ENCODE peak calls at places on chromosomes 4 and X, in five cellular contexts. J, W, F, Y and O are unnamed samples.

GRCh38 chr4:121278811-121279368 is 101.9 kb downstream of the QRFPR start:
- DNase-seq in J (peak), W (no peak), F (no peak), Y (peak), O (no peak)

GRCh38 chr4:77434299-77435092 is 171.1 kb upstream of the CXCL13 start:
- DNase-seq in J (no peak), W (no peak), F (no peak), Y (no peak), O (no peak)

GRCh38 chrX:54357414-54358377 is at the start of gene WNK3:
- DNase-seq in J (peak), W (peak), F (no peak), Y (peak), O (no peak)

GRCh38 chr4:107719211-107719926 is 665 bp downstream of the PAPSS1 start:
- DNase-seq in J (peak), W (peak), F (no peak), Y (no peak), O (peak)

GRCh38 chr4:6720202-6720699 is 4.3 kb downstream of the BLOC1S4 start:
- DNase-seq in J (peak), W (peak), F (peak), Y (peak), O (peak)

GRCh38 chrX:150035531-150035930 is 97.2 kb upstream of the EOLA2 start:
- DNase-seq in J (peak), W (peak), F (no peak), Y (no peak), O (no peak)

GRCh38 chrX:48938721-48939416 is 18.5 kb downstream of the OTUD5 start:
- DNase-seq in J (no peak), W (no peak), F (no peak), Y (no peak), O (peak)

GRCh38 chr4:79576480-79576803 is 168.4 kb upstream of the GK2 start:
- DNase-seq in J (peak), W (peak), F (no peak), Y (peak), O (peak)

GRCh38 chr4:10659251-10659650 is 25.3 kb downstream of the CLNK start:
- DNase-seq in J (no peak), W (no peak), F (no peak), Y (no peak), O (no peak)

GRCh38 chr4:7941111-7942018 is 1.7 kb upstream of the AFAP1 start:
- DNase-seq in J (peak), W (peak), F (no peak), Y (no peak), O (no peak)

GRCh38 chr4:14807857-14808256 is 194.4 kb upstream of the CPEB2 start:
- DNase-seq in J (no peak), W (no peak), F (no peak), Y (no peak), O (no peak)

GRCh38 chrX:50707955-50708694 is 105.9 kb downstream of the SHROOM4 start:
- DNase-seq in J (no peak), W (no peak), F (no peak), Y (no peak), O (no peak)

GRCh38 chr4:75876218-75876617 is 26.0 kb downstream of the PPEF2 start:
- DNase-seq in J (no peak), W (no peak), F (no peak), Y (no peak), O (no peak)

GRCh38 chr4:96913437-96914075 is 1073.7 kb downstream of the PDHA2 start:
- DNase-seq in J (no peak), W (peak), F (no peak), Y (peak), O (no peak)

GRCh38 chrX:138519296-138519695 is 192.2 kb downstream of the FGF13 start:
- DNase-seq in J (peak), W (no peak), F (no peak), Y (peak), O (no peak)

GRCh38 chr4:76866641-76867040 is 31.3 kb downstream of the SOWAHB start:
- DNase-seq in J (no peak), W (no peak), F (no peak), Y (no peak), O (no peak)

GRCh38 chr4:92264163-92264562 is 39.6 kb upstream of the GRID2 start:
- DNase-seq in J (no peak), W (no peak), F (no peak), Y (no peak), O (no peak)

GRCh38 chr4:65798498-65799127 is 128.3 kb upstream of the EPHA5 start:
- DNase-seq in J (no peak), W (no peak), F (no peak), Y (peak), O (no peak)

GRCh38 chrX:28498658-28499057 is 88.6 kb upstream of the IL1RAPL1 start:
- DNase-seq in J (no peak), W (peak), F (peak), Y (peak), O (no peak)

GRCh38 chr4:41750158-41750623 is 1.7 kb upstream of the PHOX2B start:
- DNase-seq in J (no peak), W (no peak), F (no peak), Y (no peak), O (no peak)

GRCh38 chr4:99205104-99205979 is 13.7 kb downstream of the ADH6 start:
- DNase-seq in J (peak), W (no peak), F (no peak), Y (peak), O (no peak)

GRCh38 chrX:56233682-56234081 is 1.5 kb downstream of the KLF8 start:
- DNase-seq in J (peak), W (no peak), F (peak), Y (peak), O (no peak)

GRCh38 chrX:153442463-153442862 is 3.4 kb downstream of the TREX2 start:
- DNase-seq in J (no peak), W (no peak), F (no peak), Y (no peak), O (no peak)

GRCh38 chr4:168623484-168623883 is 126.6 kb downstream of the PALLD start:
- DNase-seq in J (no peak), W (no peak), F (no peak), Y (no peak), O (no peak)

GRCh38 chrX:134622056-134622812 is 36.0 kb downstream of the PLAC1 start:
- DNase-seq in J (peak), W (peak), F (peak), Y (peak), O (no peak)

GRCh38 chrX:1185556-1185955 is 26.9 kb downstream of the CRLF2 start:
- DNase-seq in J (no peak), W (no peak), F (no peak), Y (no peak), O (no peak)

GRCh38 chr4:915041-915474 is 17.1 kb downstream of the GAK start:
- DNase-seq in J (no peak), W (no peak), F (no peak), Y (no peak), O (no peak)

GRCh38 chr4:183080372-183081115 is 18.5 kb upstream of the WWC2 start:
- DNase-seq in J (no peak), W (no peak), F (no peak), Y (no peak), O (no peak)

GRCh38 chr4:183078634-183079033 is 20.4 kb upstream of the WWC2 start:
- DNase-seq in J (no peak), W (no peak), F (no peak), Y (no peak), O (no peak)

GRCh38 chr4:183081116-183081469 is 18.0 kb upstream of the WWC2 start:
- DNase-seq in J (no peak), W (no peak), F (no peak), Y (no peak), O (no peak)

GRCh38 chr4:183082053-183082452 is 17.0 kb upstream of the WWC2 start:
- DNase-seq in J (no peak), W (no peak), F (no peak), Y (no peak), O (no peak)
- TF ChIP-seq EZH2phosphoT487 in J (no peak), W (no peak), F (no peak), Y (no peak), O (no peak)

DNA sequence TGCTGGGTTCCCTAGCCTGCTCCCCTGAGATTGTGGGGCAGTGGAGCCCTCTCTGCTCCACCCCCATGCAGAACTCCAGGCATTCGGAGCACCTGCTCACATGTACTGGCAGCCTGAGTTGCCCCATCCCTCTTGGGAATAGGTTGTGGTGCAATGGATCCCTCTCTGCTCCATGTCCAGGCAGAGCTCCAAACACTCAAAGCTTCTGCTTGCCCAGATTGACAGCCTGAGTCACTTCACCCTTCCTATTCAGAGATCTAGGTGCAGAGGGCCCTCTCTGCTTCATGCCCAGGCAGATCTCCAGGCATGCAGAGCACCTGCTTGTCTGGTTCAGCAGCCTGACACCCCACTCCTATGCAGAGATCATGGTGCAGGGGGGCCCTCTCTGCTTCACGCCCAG is 18.6 kb upstream of the TEX13B start:
- DNase-seq in J (no peak), W (peak), F (no peak), Y (no peak), O (no peak)
- TF ChIP-seq EZH2phosphoT487 in J (no peak), W (no peak), F (no peak), Y (no peak), O (no peak)

GRCh38 chrX:39739585-39739984 is 358.2 kb downstream of the BCOR start:
- DNase-seq in J (no peak), W (no peak), F (no peak), Y (no peak), O (no peak)
- TF ChIP-seq EZH2phosphoT487 in J (no peak), W (no peak), F (no peak), Y (no peak), O (no peak)

GRCh38 chrX:85995641-85996040 is 51.7 kb downstream of the CHM start:
- DNase-seq in J (no peak), W (no peak), F (no peak), Y (no peak), O (no peak)

GRCh38 chrX:85994787-85995186 is 52.6 kb downstream of the CHM start:
- DNase-seq in J (no peak), W (no peak), F (no peak), Y (no peak), O (no peak)

GRCh38 chrX:85994228-85994627 is 53.1 kb downstream of the CHM start:
- DNase-seq in J (peak), W (no peak), F (no peak), Y (no peak), O (no peak)

GRCh38 chrX:85993539-85994197 is 53.7 kb downstream of the CHM start:
- DNase-seq in J (peak), W (no peak), F (no peak), Y (no peak), O (no peak)

GRCh38 chrX:85992811-85993229 is 54.5 kb downstream of the CHM start:
- DNase-seq in J (peak), W (peak), F (peak), Y (peak), O (no peak)
- TF ChIP-seq EZH2phosphoT487 in J (no peak), W (no peak), F (no peak), Y (no peak), O (no peak)

GRCh38 chr4:124955476-124955875 is 242.9 kb upstream of the ANKRD50 start:
- DNase-seq in J (no peak), W (no peak), F (no peak), Y (no peak), O (no peak)

GRCh38 chr4:124952601-124953000 is 240.1 kb upstream of the ANKRD50 start:
- DNase-seq in J (no peak), W (no peak), F (no peak), Y (no peak), O (no peak)

GRCh38 chr4:124948976-124949597 is 236.6 kb upstream of the ANKRD50 start:
- DNase-seq in J (peak), W (peak), F (no peak), Y (no peak), O (no peak)

GRCh38 chr4:124947622-124948265 is 235.2 kb upstream of the ANKRD50 start:
- DNase-seq in J (peak), W (no peak), F (no peak), Y (no peak), O (no peak)

DNA sequence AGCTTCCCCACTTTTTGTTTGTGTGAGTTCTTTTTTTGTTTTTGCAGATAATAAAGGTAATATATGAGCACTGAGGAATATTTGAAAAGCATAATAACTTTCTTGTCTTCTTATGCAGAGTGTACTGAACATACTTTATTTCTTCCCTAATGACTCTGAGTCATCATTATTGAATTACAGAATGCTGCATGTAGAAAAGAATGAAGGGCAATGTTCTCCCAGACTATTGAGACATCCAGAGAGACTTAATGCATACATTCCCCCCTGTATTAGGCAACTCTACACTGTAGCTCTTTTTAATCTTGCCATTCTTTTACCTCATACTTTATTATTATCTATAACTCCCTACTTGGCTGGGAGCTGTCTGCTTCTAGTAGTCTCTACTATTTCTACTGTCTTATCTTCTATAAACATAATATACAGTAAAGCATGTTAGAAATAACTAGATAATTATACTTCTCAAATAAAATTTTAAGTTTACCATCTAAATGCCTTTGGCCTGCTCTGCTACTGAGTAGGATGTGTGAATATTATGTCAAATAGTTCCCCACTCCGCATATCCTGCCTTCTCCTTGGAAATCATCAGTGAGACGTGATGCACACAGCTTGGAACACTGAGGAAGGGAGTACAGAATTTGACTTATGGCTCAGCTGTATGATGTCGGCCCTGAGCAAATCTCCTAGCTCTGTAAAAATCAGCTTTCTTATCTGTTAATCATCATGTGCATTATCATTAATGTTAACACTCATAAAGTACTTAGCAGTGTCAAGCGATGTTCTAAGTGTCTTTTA is 240.7 kb upstream of the ANKRD50 start:
- DNase-seq in J (peak), W (peak), F (no peak), Y (no peak), O (no peak)
- TF ChIP-seq EZH2phosphoT487 in J (no peak), W (no peak), F (no peak), Y (no peak), O (no peak)

DNA sequence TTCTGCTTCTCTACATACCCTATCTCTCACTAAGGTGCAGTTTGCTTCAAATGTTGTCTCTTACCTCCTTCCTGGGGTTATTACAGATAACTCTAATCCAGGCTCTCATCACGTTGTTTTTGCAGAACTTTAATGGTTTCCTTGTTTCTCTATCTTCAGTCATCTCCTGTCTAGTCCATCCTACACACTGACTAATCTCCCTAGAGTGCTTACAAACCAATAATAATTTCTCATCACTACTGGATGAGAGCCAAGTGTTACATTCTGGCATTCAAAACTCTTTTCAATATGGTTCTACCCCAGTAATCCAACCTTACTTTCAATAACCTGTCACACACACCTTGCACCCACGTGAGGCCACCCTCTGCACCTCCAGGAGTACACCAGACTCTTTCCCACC is 86.1 kb downstream of the SYNPO2 start:
- DNase-seq in J (peak), W (peak), F (no peak), Y (no peak), O (no peak)
- TF ChIP-seq EZH2phosphoT487 in J (no peak), W (no peak), F (no peak), Y (no peak), O (no peak)